ENCODE peak calls at places on chromosomes 4 and X, in four cellular contexts. K is IMR-90, Z is tibial nerve, N is upper lobe of left lung. X is an unnamed sample. For H3K9me3, the result is how much of the 10 kb centered on the place peaks cover.

GRCh38 chrX:68997461-68997860 is 167.8 kb downstream of the PJA1 start:
- DNase-seq in Z (no peak), N (no peak), K (peak), X (no peak)

GRCh38 chr4:106314960-106315359 is 1.0 kb downstream of the TBCK start:
- DNase-seq in K (no peak), N (no peak), Z (no peak), X (no peak)

GRCh38 chr4:112523764-112524505 is 8.0 kb upstream of the NEUROG2 start:
- DNase-seq in N (peak), K (no peak), Z (no peak), X (peak)

GRCh38 chrX:135625995-135626394 is 87.4 kb upstream of the CT45A1 start:
- DNase-seq in K (no peak), N (no peak), Z (no peak), X (no peak)

GRCh38 chr4:66590488-66591215 is 920.4 kb upstream of the EPHA5 start:
- DNase-seq in N (no peak), Z (no peak), K (peak), X (no peak)

GRCh38 chr4:83503974-83504373 is 19.1 kb upstream of the ABRAXAS1 start:
- DNase-seq in Z (no peak), K (no peak), N (no peak), X (no peak)

GRCh38 chrX:119521246-119521645 is 44.0 kb downstream of the STEEP1 start:
- DNase-seq in N (no peak), K (no peak), Z (no peak), X (no peak)

GRCh38 chr4:93748380-93748779 is 80.2 kb upstream of the ATOH1 start:
- DNase-seq in Z (no peak), N (no peak), K (no peak), X (no peak)

GRCh38 chr4:40886931-40887330 is 137.2 kb downstream of the NSUN7 start:
- DNase-seq in Z (no peak), N (no peak), K (no peak), X (no peak)

GRCh38 chr4:124684301-124684700 is 28.2 kb downstream of the ANKRD50 start:
- DNase-seq in N (no peak), Z (no peak), K (peak), X (no peak)

GRCh38 chrX:9135901-9136510 is 102.1 kb upstream of the FAM9B start:
- DNase-seq in Z (no peak), K (peak), N (no peak), X (no peak)

GRCh38 chr4:40190880-40191815 is 5.7 kb upstream of the RHOH start:
- DNase-seq in K (no peak), Z (no peak), N (no peak), X (no peak)

GRCh38 chrX:23901805-23902204 is 5.9 kb downstream of the APOO start:
- DNase-seq in K (peak), Z (peak), N (peak), X (peak)

GRCh38 chrX:40719218-40719617 is 16.1 kb downstream of the MED14 start:
- DNase-seq in Z (no peak), K (peak), N (no peak), X (no peak)

GRCh38 chr4:7031526-7032449 is 11.4 kb upstream of the TADA2B start:
- DNase-seq in N (no peak), Z (no peak), K (no peak), X (no peak)

GRCh38 chr4:10099521-10100325 is 16.9 kb downstream of the WDR1 start:
- DNase-seq in Z (no peak), N (no peak), K (no peak), X (no peak)

GRCh38 chr4:76215120-76215519 is 1.5 kb upstream of the SCARB2 start:
- DNase-seq in N (no peak), K (no peak), Z (no peak), X (no peak)

GRCh38 chr4:97590266-97590665 is 553.0 kb downstream of the STPG2 start:
- DNase-seq in N (no peak), Z (no peak), K (no peak), X (no peak)

GRCh38 chrX:46488712-46489111 is 56.5 kb downstream of the ZNF674 start:
- DNase-seq in N (no peak), K (no peak), Z (no peak), X (no peak)

GRCh38 chr4:105808459-105809041 is 86.7 kb upstream of the NPNT start:
- DNase-seq in N (no peak), K (peak), Z (no peak), X (no peak)

GRCh38 chrX:126165721-126166401 is at the start of gene DCAF12L2:
- DNase-seq in N (no peak), Z (no peak), K (no peak), X (no peak)

GRCh38 chr4:166169111-166169510 is 296.1 kb downstream of the TLL1 start:
- DNase-seq in Z (no peak), N (no peak), K (no peak), X (no peak)

GRCh38 chr4:140061883-140062282 is 92.1 kb downstream of the MAML3 start:
- DNase-seq in N (no peak), Z (no peak), K (no peak), X (no peak)

GRCh38 chr4:1195894-1196401 is 23.6 kb upstream of the SPON2 start:
- DNase-seq in N (no peak), K (no peak), Z (no peak), X (peak)

GRCh38 chr4:159283697-159284492 is 181.0 kb downstream of the RAPGEF2 start:
- DNase-seq in Z (no peak), K (peak), N (no peak), X (no peak)

GRCh38 chr4:108536577-108536976 is 83.8 kb upstream of the RPL34 start:
- DNase-seq in K (no peak), Z (no peak), N (no peak), X (no peak)

GRCh38 chrX:110509778-110510510 is 151.3 kb downstream of the RTL9 start:
- DNase-seq in K (no peak), N (no peak), Z (no peak), X (no peak)

GRCh38 chr4:71456841-71457240 is 118.0 kb downstream of the SLC4A4 start:
- DNase-seq in Z (no peak), N (no peak), K (peak), X (no peak)

GRCh38 chr4:95212692-95213091 is 336.1 kb downstream of the UNC5C start:
- DNase-seq in N (no peak), Z (no peak), K (no peak), X (no peak)

GRCh38 chrX:15579778-15580747 is 20.7 kb downstream of the ACE2 start:
- DNase-seq in K (peak), Z (no peak), N (no peak), X (no peak)

GRCh38 chrX:146224442-146224841 is 406.8 kb downstream of the SLITRK2 start:
- DNase-seq in N (no peak), K (no peak), Z (no peak), X (no peak)

GRCh38 chr4:1209821-1210220 is 37.4 kb upstream of the SPON2 start:
- DNase-seq in N (peak), K (peak), Z (peak), X (peak)

GRCh38 chr4:93646225-93646930 is 182.2 kb upstream of the ATOH1 start:
- DNase-seq in N (no peak), Z (no peak), K (peak), X (no peak)

GRCh38 chr4:77454858-77455257 is 150.8 kb upstream of the CXCL13 start:
- DNase-seq in N (no peak), K (no peak), Z (no peak), X (no peak)

GRCh38 chr4:80265571-80266266 is 745 bp upstream of the FGF5 start:
- DNase-seq in N (no peak), K (peak), Z (no peak), X (no peak)

GRCh38 chrX:95145848-95146540 is 1472.0 kb downstream of the FAM133A start:
- DNase-seq in Z (no peak), K (no peak), N (no peak), X (no peak)

GRCh38 chr4:160353548-160353947 is 1250.7 kb downstream of the RAPGEF2 start:
- DNase-seq in N (no peak), K (no peak), Z (no peak), X (no peak)

GRCh38 chr4:37825943-37826281 is 574 bp upstream of the PGM2 start:
- DNase-seq in K (no peak), Z (no peak), N (no peak), X (no peak)

DNA sequence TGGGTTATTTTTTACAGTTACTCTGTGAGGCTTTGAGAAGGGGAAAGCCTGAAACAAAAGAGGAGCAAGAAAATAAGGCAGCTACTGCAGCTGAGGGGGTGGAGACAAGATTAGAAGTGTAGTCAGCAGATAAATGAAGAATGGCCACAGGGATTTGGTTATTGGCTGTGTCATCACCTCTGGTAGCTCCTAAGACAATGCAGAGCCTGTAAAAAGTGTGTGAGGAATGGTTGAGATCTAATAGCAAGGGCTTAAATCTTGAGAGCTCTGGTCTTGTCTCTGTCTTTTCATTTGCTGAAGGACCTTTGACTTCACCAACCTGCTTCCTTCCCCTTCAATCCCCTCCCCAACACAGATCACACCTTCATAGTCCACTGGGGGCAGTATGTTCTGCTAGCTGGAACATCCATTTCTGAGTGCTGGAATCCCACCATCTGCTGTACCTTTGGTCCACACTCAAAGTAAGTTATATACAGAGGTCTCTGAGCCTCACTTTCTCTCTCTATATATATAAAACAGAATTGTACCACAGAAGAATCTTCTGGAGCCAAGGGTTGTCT is 213.7 kb upstream of the ZIC3 start:
- DNase-seq in Z (no peak), N (no peak), K (no peak), X (no peak)
- TF ChIP-seq CTCF in Z (no peak), N (no peak), K (no peak), X (no peak)

DNA sequence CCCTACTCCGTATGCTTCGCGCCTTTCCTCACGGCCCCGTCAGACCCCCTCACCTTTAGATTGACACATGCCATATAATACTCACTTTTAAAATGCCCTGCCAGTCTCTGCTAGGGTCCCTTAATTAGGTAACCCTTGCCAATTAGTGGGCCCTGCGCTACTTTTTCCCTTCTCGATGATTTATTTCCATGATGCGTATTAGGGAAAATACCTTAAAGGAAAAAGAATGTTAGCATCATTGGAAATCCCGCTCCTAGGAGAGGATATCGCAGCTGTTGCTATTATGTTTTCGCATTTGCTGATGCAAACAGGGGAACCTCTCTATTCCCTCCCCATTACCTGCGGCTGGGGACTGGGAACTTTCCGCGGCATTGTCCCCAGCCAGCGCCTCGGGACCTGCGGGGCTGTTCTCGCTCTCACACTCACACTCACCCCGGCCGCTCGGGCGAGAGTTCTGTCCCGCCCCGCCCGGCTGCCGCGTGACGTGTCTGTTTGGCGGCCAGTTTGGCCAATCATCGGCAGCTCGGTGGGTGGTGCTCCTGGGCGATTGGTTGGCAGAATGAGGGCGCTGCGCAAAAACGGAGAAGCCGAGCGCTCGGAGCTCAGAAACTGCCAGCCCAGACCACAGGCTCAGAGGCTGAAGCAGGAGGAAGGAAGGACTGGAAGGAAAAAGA is at the start of gene PCDH10:
- DNase-seq in K (peak), N (peak), Z (peak), X (peak)
- H3K9me3 ChIP-seq in K (under half), N (under half), Z (under half), X (under half)

DNA sequence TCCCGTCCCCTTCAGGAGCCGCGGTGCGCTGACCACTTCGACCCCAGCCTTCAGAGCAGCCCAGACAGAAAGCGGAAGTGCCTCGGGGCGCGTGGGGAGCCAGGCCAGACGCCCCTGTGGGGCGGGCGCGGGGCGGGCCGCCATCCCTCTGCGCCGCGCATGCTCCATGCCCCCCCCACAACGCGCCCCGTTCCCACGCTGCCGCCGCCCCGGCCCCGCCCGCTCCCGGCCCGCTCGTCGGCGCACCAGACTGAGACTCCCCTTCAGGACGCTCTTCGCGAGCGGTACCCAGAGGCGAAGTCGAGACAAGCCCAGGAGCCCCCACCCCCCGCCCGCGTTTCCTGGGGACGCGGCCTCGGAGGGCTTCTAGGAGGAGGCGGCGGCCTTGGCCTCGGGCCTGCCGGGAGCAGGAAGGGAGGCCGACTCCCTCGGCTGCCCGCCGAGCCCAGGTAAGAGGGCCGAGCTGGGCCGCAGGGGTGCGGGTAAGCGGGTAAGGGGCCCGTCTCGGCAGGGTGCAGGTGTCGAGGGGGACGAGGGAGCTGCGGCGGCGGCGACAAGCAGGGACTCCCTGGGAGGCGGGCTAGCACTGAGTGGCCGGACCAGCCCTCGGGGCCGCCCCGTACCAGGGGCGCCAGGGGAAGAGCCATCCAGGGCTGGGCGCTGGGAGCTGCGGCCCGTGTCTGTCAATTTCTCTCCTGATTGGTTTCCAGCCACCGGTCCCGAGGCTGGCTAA is at the start of gene ZFP92:
- DNase-seq in Z (no peak), K (no peak), N (peak), X (no peak)
- TF ChIP-seq POLR2A in Z (no peak), K (no peak), N (no peak), X (no peak)

DNA sequence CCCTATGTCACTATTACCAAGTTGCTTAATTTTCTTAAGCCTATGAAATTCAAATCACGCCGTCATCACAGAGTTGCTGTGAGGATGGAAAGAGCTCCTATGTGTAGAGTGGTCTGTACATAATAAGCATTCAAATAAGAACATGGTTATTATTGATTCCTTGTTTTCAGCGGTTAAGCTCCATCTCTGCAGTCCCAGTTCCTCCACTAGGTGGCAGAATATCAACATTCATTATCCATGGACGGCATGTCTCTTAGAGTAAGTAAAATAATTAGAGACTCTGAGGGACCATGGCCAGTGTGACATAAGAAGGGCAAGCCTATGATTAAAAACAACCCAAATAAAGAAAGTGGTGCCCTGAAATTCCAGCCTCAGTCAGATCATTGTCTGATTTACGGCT is 132.5 kb upstream of the NHS start:
- DNase-seq in N (no peak), K (peak), Z (peak), X (no peak)
- TF ChIP-seq CTCF in N (peak), K (peak), Z (peak), X (peak)

DNA sequence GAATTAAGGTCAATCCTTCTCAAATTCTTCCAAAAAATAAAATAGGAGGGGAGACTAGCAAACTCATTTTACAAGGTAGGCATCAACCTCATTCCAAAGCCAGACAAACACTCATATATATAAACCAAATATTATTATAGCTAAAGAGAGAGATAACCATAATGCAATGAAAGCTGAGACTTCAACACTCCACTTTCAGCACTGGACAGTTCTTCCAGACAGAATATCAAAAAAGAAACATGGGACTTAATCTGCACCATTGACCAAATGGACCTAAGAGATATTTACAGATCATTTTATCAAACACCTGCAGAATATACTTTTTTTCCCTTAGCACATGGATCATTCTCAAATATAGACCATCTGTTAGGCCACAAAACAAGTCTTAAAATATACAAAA is 15.5 kb upstream of the EDA2R start:
- DNase-seq in Z (no peak), N (no peak), K (no peak), X (no peak)
- H3K9me3 ChIP-seq in Z (under half), N (under half), K (under half), X (under half)

DNA sequence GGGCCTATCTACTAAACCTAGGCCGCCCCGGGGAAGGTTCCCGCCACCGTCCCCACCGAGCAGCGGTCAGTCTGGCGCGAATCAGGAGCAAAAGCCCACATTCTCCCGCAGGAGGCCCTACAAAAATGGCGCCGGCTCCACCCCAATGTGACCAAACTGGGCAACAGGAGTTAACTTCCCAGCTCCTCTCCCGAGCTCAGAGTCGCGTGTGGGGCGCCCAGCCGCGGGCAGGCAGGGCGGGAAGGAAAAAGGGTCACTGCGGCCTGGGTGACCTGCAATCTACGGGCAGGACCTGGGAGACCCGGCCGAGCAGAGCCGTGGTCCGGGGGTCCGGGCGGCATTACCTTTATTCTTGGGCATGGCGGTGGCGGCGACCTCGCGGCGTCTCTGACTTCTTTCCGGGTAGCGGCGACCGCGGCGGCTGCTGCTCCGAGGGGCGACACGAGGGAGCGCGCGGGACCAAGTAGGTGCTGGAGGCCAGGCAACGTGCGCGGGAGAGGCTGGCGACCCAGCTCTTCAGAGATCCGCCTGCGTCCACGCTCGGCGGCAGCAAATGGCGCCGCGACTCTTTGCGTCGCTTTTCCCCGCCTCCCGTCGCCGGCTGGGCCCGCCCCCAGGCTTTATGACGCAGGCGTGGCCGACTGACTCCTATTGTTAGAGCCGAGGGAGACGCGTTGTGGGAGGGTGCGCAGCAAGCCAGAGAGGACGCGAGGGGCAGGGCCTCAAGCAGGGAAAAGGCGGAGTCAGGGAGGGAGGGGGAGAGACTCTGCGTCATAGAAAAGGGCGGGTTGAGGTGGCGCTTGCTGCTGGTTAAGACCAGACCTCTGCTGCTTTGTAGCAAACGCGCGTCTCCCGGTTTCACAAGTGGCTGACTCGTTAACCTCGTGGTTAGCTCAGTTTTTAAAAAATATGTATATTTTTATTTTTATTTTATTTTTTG is at the start of gene EIF1AX:
- DNase-seq in K (peak), Z (peak), N (peak), X (peak)
- TF ChIP-seq POLR2A in K (peak), Z (peak), N (peak), X (peak)

GRCh38 chr4:153207561-153207960 is 3.3 kb downstream of the TRIM2 start:
- DNase-seq in K (peak), N (no peak), Z (no peak), X (peak)
- TF ChIP-seq CTCF in K (peak), N (no peak), Z (peak), X (no peak)

DNA sequence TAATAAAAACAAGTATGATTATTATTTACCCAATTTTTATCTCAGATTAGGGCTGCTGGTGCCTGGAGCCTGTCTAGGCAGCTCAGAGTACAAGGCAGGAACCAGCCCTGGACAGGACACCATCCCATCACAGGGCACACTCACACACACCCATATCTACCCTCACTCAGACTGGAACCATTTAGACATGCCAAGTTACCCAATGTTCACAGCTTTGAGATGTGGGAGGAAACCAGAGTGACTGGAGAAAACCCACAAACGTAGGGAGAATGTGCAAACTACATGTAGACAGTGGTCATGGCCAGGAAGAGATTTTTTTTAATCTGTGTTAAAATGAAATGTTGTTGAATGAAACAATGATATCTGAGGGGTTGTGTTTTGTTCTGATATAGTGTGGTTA is 35.7 kb upstream of the ADGRA3 start:
- DNase-seq in K (no peak), Z (no peak), N (no peak), X (no peak)
- H3K9me3 ChIP-seq in K (under half), Z (under half), N (under half), X (under half)

X was measured in Peyer's patch.